ENCODE peak calls at places on chromosomes 12 and 14, in seven cellular contexts. T is pancreas; A is NCI-H2081; Q is neural progenitor cell; V is GM19239; O is HL-60; J is naive thymus-derived CD4-positive, alpha-beta T cell. Z is an unnamed sample.
A peak's percentile ranks its signal among the peaks of the same experiment; 100 is the strongest.

GRCh38 chr12:77766224-77766623 is 64.5 kb upstream of the NAV3 start:
- DNase-seq in J (no peak), Q (no peak), A (no peak), T (no peak), V (no peak), O (no peak), Z (no peak)

GRCh38 chr14:76193696-76194095 is 42.0 kb downstream of the GPATCH2L start:
- DNase-seq in T (no peak), J (no peak), V (no peak), Q (no peak), O (no peak), A (no peak), Z (no peak)

GRCh38 chr12:108560321-108560721 is 652 bp downstream of the SART3 start:
- DNase-seq in T (no peak), V (no peak), Q (no peak), A (no peak), O (peak; percentile 56), J (no peak), Z (peak; percentile 40)

GRCh38 chr12:45644521-45644920 is 85.0 kb upstream of the ARID2 start:
- DNase-seq in T (no peak), V (no peak), Q (no peak), A (no peak), O (no peak), J (no peak), Z (peak; percentile 15)

GRCh38 chr12:113463746-113464743 is 7.6 kb downstream of the LHX5 start:
- DNase-seq in Q (peak; percentile 57), A (no peak), V (no peak), O (no peak), T (no peak), J (no peak), Z (no peak)

GRCh38 chr12:76863005-76863670 is 15.7 kb downstream of the CSRP2 start:
- DNase-seq in T (no peak), J (no peak), V (no peak), A (peak; percentile 11), O (no peak), Q (no peak), Z (no peak)

GRCh38 chr14:69711471-69712216 is 55.3 kb upstream of the SRSF5 start:
- DNase-seq in O (no peak), A (peak; percentile 69), T (no peak), V (no peak), Q (no peak), J (no peak), Z (no peak)

GRCh38 chr14:32986791-32987545 is 48.3 kb downstream of the NPAS3 start:
- DNase-seq in A (no peak), O (no peak), T (no peak), V (no peak), J (no peak), Q (peak; percentile 37), Z (no peak)

GRCh38 chr12:113040722-113041168 is 15.8 kb upstream of the DTX1 start:
- DNase-seq in O (peak; percentile 72), J (no peak), V (no peak), T (no peak), A (no peak), Q (no peak), Z (no peak)